ENCODE peak calls at places on chromosomes 4 and X, in nine cellular contexts. Q, J, I, L, F, S, W, A and M are unnamed samples.

GRCh38 chrX:119887721-119888425 is 7.8 kb upstream of the AKAP14 start:
- DNase-seq in Q (peak; percentile 89), J (peak; percentile 70), I (peak; percentile 44), L (peak; percentile 57), F (peak; percentile 17), S (peak; percentile 73), W (peak; percentile 86), A (peak; percentile 87), M (peak; percentile 54)

GRCh38 chr4:15238720-15239119 is 189.1 kb upstream of the C1QTNF7 start:
- DNase-seq in Q (peak; percentile 74), J (no peak), I (no peak), L (peak; percentile 11), F (no peak), S (no peak), W (peak; percentile 65), A (no peak), M (no peak)

GRCh38 chr4:87946766-87947165 is 28.7 kb upstream of the SPP1 start:
- DNase-seq in Q (no peak), J (no peak), I (no peak), L (peak; percentile 19), F (no peak), S (no peak), W (no peak), A (no peak), M (no peak)

GRCh38 chrX:1734806-1735205 is 119.9 kb downstream of the ASMT start:
- DNase-seq in Q (no peak), J (no peak), I (no peak), L (no peak), F (no peak), S (no peak), W (no peak), A (no peak), M (no peak)

GRCh38 chrX:105502336-105502735 is 281.8 kb upstream of the TEX13A start:
- DNase-seq in Q (no peak), J (no peak), I (no peak), L (no peak), F (no peak), S (no peak), W (no peak), A (no peak), M (no peak)

GRCh38 chr4:184265566-184266351 is 48.1 kb upstream of the ENPP6 start:
- DNase-seq in Q (no peak), J (no peak), I (peak; percentile 7), L (peak; percentile 55), F (no peak), S (peak; percentile 49), W (no peak), A (no peak), M (no peak)

GRCh38 chr4:8269535-8270417 is at the start of gene HTRA3:
- DNase-seq in Q (peak; percentile 74), J (peak; percentile 87), I (no peak), L (peak; percentile 51), F (no peak), S (peak; percentile 35), W (no peak), A (no peak), M (peak; percentile 28)

GRCh38 chrX:47992093-47992375 is 11.8 kb downstream of the ZNF182 start:
- DNase-seq in Q (no peak), J (no peak), I (no peak), L (no peak), F (no peak), S (no peak), W (no peak), A (no peak), M (no peak)

GRCh38 chr4:26032142-26032541 is 118.1 kb downstream of the SMIM20 start:
- DNase-seq in Q (no peak), J (no peak), I (no peak), L (no peak), F (no peak), S (no peak), W (no peak), A (no peak), M (no peak)

GRCh38 chrX:114964374-114964773 is 53.0 kb downstream of the IL13RA2 start:
- DNase-seq in Q (no peak), J (no peak), I (no peak), L (no peak), F (no peak), S (no peak), W (no peak), A (no peak), M (no peak)

GRCh38 chr4:102809190-102809589 is 18.2 kb downstream of the UBE2D3 start:
- DNase-seq in Q (no peak), J (no peak), I (no peak), L (peak; percentile 66), F (no peak), S (no peak), W (no peak), A (no peak), M (no peak)

GRCh38 chr4:136392576-136392975 is 1139.7 kb downstream of the PCDH18 start:
- DNase-seq in Q (no peak), J (no peak), I (no peak), L (peak; percentile 59), F (no peak), S (no peak), W (no peak), A (no peak), M (no peak)

GRCh38 chr4:100796333-100796732 is 278.5 kb upstream of the EMCN start:
- DNase-seq in Q (no peak), J (no peak), I (no peak), L (no peak), F (no peak), S (no peak), W (no peak), A (no peak), M (no peak)

GRCh38 chrX:150967786-150968185 is 15.3 kb upstream of the HMGB3 start:
- DNase-seq in Q (no peak), J (no peak), I (no peak), L (no peak), F (no peak), S (peak; percentile 55), W (no peak), A (no peak), M (peak; percentile 31)

GRCh38 chr4:7120341-7120740 is 52.5 kb upstream of the GRPEL1 start:
- DNase-seq in Q (peak; percentile 61), J (no peak), I (peak; percentile 16), L (no peak), F (no peak), S (no peak), W (peak; percentile 79), A (no peak), M (no peak)

GRCh38 chrX:71989768-71990167 is 79.1 kb downstream of the NHSL2 start:
- DNase-seq in Q (no peak), J (no peak), I (no peak), L (no peak), F (no peak), S (no peak), W (no peak), A (no peak), M (no peak)

GRCh38 chr4:165048170-165048569 is 5.5 kb upstream of the TRIM75 start:
- DNase-seq in Q (peak; percentile 21), J (no peak), I (no peak), L (no peak), F (no peak), S (no peak), W (no peak), A (no peak), M (no peak)

GRCh38 chr4:109945056-109945455 is 32.4 kb downstream of the EGF start:
- DNase-seq in Q (no peak), J (no peak), I (no peak), L (no peak), F (peak; percentile 64), S (no peak), W (no peak), A (no peak), M (no peak)

GRCh38 chr4:54473077-54473545 is 184.6 kb upstream of the KIT start:
- DNase-seq in Q (peak; percentile 10), J (no peak), I (no peak), L (no peak), F (no peak), S (no peak), W (no peak), A (no peak), M (peak; percentile 27)

GRCh38 chr4:31803511-31804195 is 1083.5 kb downstream of the PCDH7 start:
- DNase-seq in Q (no peak), J (no peak), I (no peak), L (no peak), F (no peak), S (no peak), W (no peak), A (no peak), M (no peak)

GRCh38 chr4:79563218-79563617 is 155.2 kb upstream of the GK2 start:
- DNase-seq in Q (no peak), J (no peak), I (no peak), L (no peak), F (no peak), S (no peak), W (no peak), A (no peak), M (no peak)

GRCh38 chr4:182862921-182863320 is 54.3 kb downstream of the DCTD start:
- DNase-seq in Q (no peak), J (no peak), I (no peak), L (no peak), F (no peak), S (peak; percentile 53), W (no peak), A (peak; percentile 67), M (peak; percentile 95)

DNA sequence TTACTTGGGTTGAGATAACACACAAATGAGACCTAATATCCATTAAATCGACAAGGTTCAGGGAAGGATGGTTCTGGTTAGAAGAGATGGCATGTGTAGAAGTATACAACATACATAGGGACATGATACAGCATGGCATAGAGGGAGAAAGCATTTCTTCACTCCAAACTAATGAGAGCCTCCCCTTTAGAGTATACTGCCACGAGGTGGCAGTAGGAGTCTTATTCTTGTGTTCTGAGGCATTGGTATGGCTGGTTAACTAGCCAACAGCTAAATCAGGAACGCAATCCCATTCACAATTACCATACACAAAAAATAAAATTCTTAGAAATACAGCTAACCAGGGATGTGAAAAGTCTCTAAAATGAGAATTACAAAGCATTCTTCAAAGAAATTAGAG is 29.1 kb upstream of the TRO start:
- DNase-seq in Q (peak; percentile 46), J (no peak), I (peak; percentile 23), L (peak; percentile 40), F (peak; percentile 0), S (peak; percentile 19), W (peak; percentile 29), A (no peak), M (no peak)
- TF ChIP-seq CTCF in Q (peak; percentile 62), J (no peak), I (peak; percentile 48), L (peak; percentile 38), F (peak; percentile 21), S (peak; percentile 35), W (peak; percentile 58), A (no peak), M (no peak)

GRCh38 chrX:153687121-153688039 is at the start of gene SLC6A8:
- DNase-seq in Q (peak; percentile 60), J (peak; percentile 91), I (peak; percentile 27), L (peak; percentile 27), F (no peak), S (peak; percentile 71), W (peak; percentile 87), A (no peak), M (peak; percentile 74)
- TF ChIP-seq POLR2AphosphoS5 in Q (peak; percentile 55), J (peak; percentile 64), I (peak; percentile 81), L (peak; percentile 50), F (no peak), S (peak; percentile 82), W (peak; percentile 69), A (peak; percentile 70), M (peak; percentile 22)

GRCh38 chr4:158710814-158711213 is 12.4 kb downstream of the PPID start:
- DNase-seq in Q (no peak), J (no peak), I (no peak), L (peak; percentile 31), F (no peak), S (no peak), W (no peak), A (no peak), M (no peak)
- TF ChIP-seq CTCF in Q (peak; percentile 41), J (no peak), I (no peak), L (peak; percentile 17), F (no peak), S (no peak), W (peak; percentile 44), A (no peak), M (no peak)

GRCh38 chrX:153794018-153794896 is at the start of the genes IDH3G and SSR4:
- DNase-seq in Q (peak; percentile 90), J (peak; percentile 97), I (peak; percentile 78), L (peak; percentile 96), F (peak; percentile 89), S (peak; percentile 93), W (peak; percentile 97), A (peak; percentile 97), M (peak; percentile 92)
- TF ChIP-seq POLR2AphosphoS5 in Q (peak; percentile 63), J (peak; percentile 61), I (peak; percentile 70), L (peak; percentile 57), F (peak; percentile 62), S (peak; percentile 61), W (peak; percentile 69), A (peak; percentile 83), M (peak; percentile 20)